ENCODE peak calls at places on chromosomes 7 and 10, in seven cellular contexts. H is tibial artery, R is hepatic stellate cell, O is AG08395, E is HCEC 1CT, M is NCI-H1105 treated with DMSO at 0.1 percent for 48 hours, Z is Daoy. P is an unnamed sample.

GRCh38 chr7:43234073-43234472 is 121.6 kb downstream of the HECW1 start:
- DNase-seq in H (no peak), R (no peak), O (no peak), E (no peak), M (no peak), Z (no peak), P (no peak)

GRCh38 chr7:71665716-71666115 is 533.8 kb downstream of the GALNT17 start:
- DNase-seq in H (no peak), R (no peak), O (no peak), E (no peak), M (no peak), Z (no peak), P (no peak)

GRCh38 chr7:1536105-1536767 is 5.7 kb downstream of the MAFK start:
- DNase-seq in H (peak), R (no peak), O (no peak), E (no peak), M (no peak), Z (no peak), P (peak)

GRCh38 chr10:3563298-3563697 is 221.7 kb downstream of the KLF6 start:
- DNase-seq in H (no peak), R (no peak), O (no peak), E (no peak), M (no peak), Z (no peak), P (no peak)

GRCh38 chr10:113080621-113081229 is 130.7 kb downstream of the TCF7L2 start:
- DNase-seq in H (no peak), R (no peak), O (no peak), E (no peak), M (no peak), Z (no peak), P (no peak)

GRCh38 chr7:149772236-149772820 is 1.1 kb downstream of the ZNF467 start:
- DNase-seq in H (no peak), R (peak), O (no peak), E (no peak), M (no peak), Z (no peak), P (no peak)

GRCh38 chr7:116525298-116525912 is 569 bp downstream of the CAV1 start:
- DNase-seq in H (peak), R (peak), O (no peak), E (no peak), M (no peak), Z (peak), P (peak)

GRCh38 chr7:133763241-133763640 is 363.9 kb upstream of the LRGUK start:
- DNase-seq in H (no peak), R (no peak), O (peak), E (no peak), M (no peak), Z (no peak), P (no peak)

GRCh38 chr10:102313221-102313896 is 68.0 kb downstream of the GBF1 start:
- DNase-seq in H (no peak), R (no peak), O (no peak), E (no peak), M (no peak), Z (peak), P (no peak)

GRCh38 chr7:19623676-19624075 is 85.2 kb downstream of the POLR1F start:
- DNase-seq in H (no peak), R (no peak), O (no peak), E (no peak), M (no peak), Z (no peak), P (no peak)

GRCh38 chr7:133945497-133945896 is 181.6 kb upstream of the LRGUK start:
- DNase-seq in H (no peak), R (no peak), O (no peak), E (no peak), M (no peak), Z (no peak), P (no peak)

GRCh38 chr7:11458736-11459483 is 373.1 kb downstream of the THSD7A start:
- DNase-seq in H (no peak), R (no peak), O (peak), E (peak), M (no peak), Z (peak), P (no peak)

GRCh38 chr10:21807162-21807561 is 196.4 kb downstream of the DNAJC1 start:
- DNase-seq in H (no peak), R (no peak), O (no peak), E (no peak), M (peak), Z (no peak), P (no peak)

GRCh38 chr10:132165416-132165980 is 21.2 kb upstream of the DPYSL4 start:
- DNase-seq in H (no peak), R (no peak), O (no peak), E (no peak), M (no peak), Z (no peak), P (no peak)

GRCh38 chr7:70668606-70669358 is 463.2 kb upstream of the GALNT17 start:
- DNase-seq in H (peak), R (no peak), O (no peak), E (no peak), M (no peak), Z (peak), P (no peak)

GRCh38 chr10:58756126-58756525 is 243.5 kb downstream of the BICC1 start:
- DNase-seq in H (no peak), R (peak), O (peak), E (peak), M (no peak), Z (no peak), P (no peak)

GRCh38 chr10:18261660-18262292 is 121.6 kb downstream of the CACNB2 start:
- DNase-seq in H (no peak), R (no peak), O (no peak), E (no peak), M (no peak), Z (no peak), P (no peak)

GRCh38 chr7:91636129-91636724 is 244.3 kb downstream of the MTERF1 start:
- DNase-seq in H (no peak), R (no peak), O (no peak), E (no peak), M (no peak), Z (peak), P (no peak)

GRCh38 chr7:151009340-151010001 is 14.8 kb downstream of the ATG9B start:
- DNase-seq in H (no peak), R (no peak), O (no peak), E (no peak), M (no peak), Z (no peak), P (no peak)

GRCh38 chr10:69123306-69123746 is 652 bp upstream of the VPS26A start:
- DNase-seq in H (no peak), R (peak), O (peak), E (peak), M (peak), Z (peak), P (no peak)

GRCh38 chr10:110857265-110858158 is 14.2 kb upstream of the PDCD4 start:
- DNase-seq in H (no peak), R (no peak), O (no peak), E (no peak), M (peak), Z (no peak), P (peak)

GRCh38 chr10:70247360-70247759 is 14.1 kb upstream of the PPA1 start:
- DNase-seq in H (no peak), R (no peak), O (no peak), E (no peak), M (peak), Z (no peak), P (no peak)